ENCODE peak calls at places on chromosomes 2 and 18, in nine cellular contexts. Q is MCF 10A; V is anterior cingulate cortex; W is hepatic stellate cell; Y is fibroblast of villous mesenchyme; P is IMR-90; L is T-cell; X is stimulated activated CD8-positive, alpha-beta memory T cell treated with anti-CD3 and anti-CD28 coated beads, Interleukin-15, amount 100 ng/mL, for 24 hours; R is sigmoid colon. S is an unnamed sample.
A peak's percentile ranks its signal among the peaks of the same experiment; 100 is the strongest.

GRCh38 chr18:72898870-72899840 is 31.4 kb upstream of the NETO1 start:
- DNase-seq in Q (peak; percentile 18), V (no peak), W (no peak), Y (no peak), P (no peak), L (no peak), X (no peak), R (no peak), S (no peak)

GRCh38 chr2:222408684-222409083 is 15.7 kb upstream of the SGPP2 start:
- DNase-seq in Q (no peak), V (no peak), W (no peak), Y (no peak), P (no peak), L (no peak), X (no peak), R (no peak), S (no peak)

GRCh38 chr2:20025065-20025786 is 12.8 kb upstream of the MATN3 start:
- DNase-seq in Q (no peak), V (no peak), W (no peak), Y (peak; percentile 55), P (peak; percentile 48), L (no peak), X (no peak), R (no peak), S (no peak)

GRCh38 chr18:13500891-13501887 is 225.2 kb downstream of the FAM210A start:
- DNase-seq in Q (peak; percentile 41), V (peak; percentile 13), W (no peak), Y (peak; percentile 4), P (peak; percentile 45), L (no peak), X (no peak), R (peak; percentile 77), S (peak; percentile 81)

GRCh38 chr2:112534826-112535225 is 7.4 kb upstream of the POLR1B start:
- DNase-seq in Q (no peak), V (no peak), W (no peak), Y (no peak), P (no peak), L (no peak), X (no peak), R (no peak), S (no peak)

GRCh38 chr18:73636355-73636754 is 511.3 kb downstream of the FBXO15 start:
- DNase-seq in Q (no peak), V (no peak), W (no peak), Y (no peak), P (peak; percentile 38), L (no peak), X (no peak), R (no peak), S (no peak)

GRCh38 chr2:128303911-128304310 is 14.8 kb downstream of the HS6ST1 start:
- DNase-seq in Q (no peak), V (no peak), W (no peak), Y (no peak), P (no peak), L (no peak), X (no peak), R (no peak), S (no peak)

GRCh38 chr2:205358351-205358815 is 323.9 kb upstream of the NRP2 start:
- DNase-seq in Q (no peak), V (no peak), W (no peak), Y (no peak), P (peak; percentile 7), L (no peak), X (no peak), R (no peak), S (no peak)

GRCh38 chr2:114119846-114120348 is 230.0 kb downstream of the ACTR3 start:
- DNase-seq in Q (no peak), V (no peak), W (peak; percentile 2), Y (no peak), P (peak; percentile 6), L (no peak), X (no peak), R (no peak), S (no peak)

GRCh38 chr2:209458018-209458979 is 34.5 kb downstream of the MAP2 start:
- DNase-seq in Q (no peak), V (no peak), W (no peak), Y (no peak), P (no peak), L (no peak), X (no peak), R (no peak), S (no peak)

GRCh38 chr18:34746614-34747013 is 36.5 kb downstream of the DTNA start:
- DNase-seq in Q (no peak), V (peak; percentile 31), W (no peak), Y (no peak), P (no peak), L (no peak), X (no peak), R (no peak), S (no peak)

GRCh38 chr2:223723954-223724411 is 113.4 kb downstream of the AP1S3 start:
- DNase-seq in Q (peak; percentile 57), V (no peak), W (no peak), Y (peak; percentile 28), P (no peak), L (no peak), X (no peak), R (no peak), S (no peak)